ENCODE peak calls at places on chromosome 7, in four cellular contexts. K is HL-60, E is K562, D is GM12878. Z is an unnamed sample.

GRCh38 chr7:22147113-22147512 is 201.4 kb upstream of the CDCA7L start:
- DNase-seq in K (no peak), E (no peak), D (no peak), Z (peak)

GRCh38 chr7:2460188-2460587 is 16.0 kb downstream of the GRIFIN start:
- DNase-seq in K (no peak), E (no peak), D (no peak), Z (no peak)

GRCh38 chr7:134737561-134738353 is 41.7 kb upstream of the CALD1 start:
- DNase-seq in K (peak), E (no peak), D (peak), Z (peak)

GRCh38 chr7:101586078-101586941 is 42.8 kb downstream of the MYL10 start:
- DNase-seq in K (no peak), E (no peak), D (no peak), Z (no peak)

GRCh38 chr7:143299840-143300239 is 11.7 kb downstream of the CASP2 start:
- DNase-seq in K (peak), E (peak), D (no peak), Z (no peak)

GRCh38 chr7:155584763-155585531 is 38.6 kb upstream of the CNPY1 start:
- DNase-seq in K (peak), E (peak), D (no peak), Z (no peak)

GRCh38 chr7:1232103-1232466 is 587 bp upstream of the UNCX start:
- DNase-seq in K (no peak), E (no peak), D (no peak), Z (no peak)

GRCh38 chr7:30665449-30665848 is 16.8 kb downstream of the CRHR2 start:
- DNase-seq in K (no peak), E (no peak), D (no peak), Z (no peak)

GRCh38 chr7:19317461-19317860 is 172.2 kb upstream of the FERD3L start:
- DNase-seq in K (no peak), E (no peak), D (no peak), Z (no peak)

GRCh38 chr7:37921340-37921805 is 933 bp downstream of the EPDR1 start:
- DNase-seq in K (peak), E (peak), D (no peak), Z (no peak)

GRCh38 chr7:129949292-129950133 is 3.2 kb downstream of the UBE2H start:
- DNase-seq in K (no peak), E (no peak), D (peak), Z (no peak)

GRCh38 chr7:45998506-45998905 is 77.4 kb upstream of the IGFBP3 start:
- DNase-seq in K (no peak), E (no peak), D (no peak), Z (no peak)

GRCh38 chr7:2583798-2584580 is 25.2 kb downstream of the IQCE start:
- DNase-seq in K (no peak), E (no peak), D (no peak), Z (no peak)

GRCh38 chr7:41003031-41003925 is 699.6 kb downstream of the INHBA start:
- DNase-seq in K (peak), E (peak), D (peak), Z (no peak)

GRCh38 chr7:151876899-151877777 is at the start of gene PRKAG2:
- DNase-seq in K (peak), E (no peak), D (no peak), Z (peak)

DNA sequence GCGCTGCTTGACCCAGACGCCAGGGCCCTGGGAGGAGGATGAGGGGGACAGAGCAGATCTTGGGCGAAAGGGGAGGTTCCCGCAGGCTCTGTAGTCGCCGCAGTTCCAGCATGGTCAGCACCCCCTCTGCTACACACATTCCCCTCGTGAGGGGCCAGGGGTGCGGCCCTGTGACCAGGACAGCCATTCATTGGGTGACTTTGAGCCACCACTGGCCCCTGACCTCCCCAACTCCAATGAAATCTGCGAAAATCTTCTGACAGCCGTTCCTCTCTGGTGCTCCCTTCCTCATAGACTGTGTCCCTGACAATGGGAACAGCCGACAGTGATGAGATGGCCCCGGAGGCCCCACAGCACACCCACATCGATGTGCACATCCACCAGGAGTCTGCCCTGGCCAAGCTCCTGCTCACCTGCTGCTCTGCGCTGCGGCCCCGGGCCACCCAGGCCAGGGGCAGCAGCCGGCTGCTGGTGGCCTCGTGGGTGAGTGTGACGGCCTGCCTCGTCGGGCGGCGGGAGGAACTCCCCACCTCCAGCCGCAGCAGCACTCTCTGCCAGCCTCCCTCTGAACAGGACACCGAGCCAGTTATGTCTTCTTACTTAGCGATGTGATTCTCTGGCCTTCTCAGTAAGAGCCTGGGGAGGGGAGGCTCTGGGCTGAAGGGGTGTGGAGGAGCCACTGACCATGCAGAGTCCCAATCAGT is 825 bp downstream of the TMEM176A start:
- DNase-seq in K (no peak), E (no peak), D (no peak), Z (peak)
- TF ChIP-seq SPI1 in K (no peak), E (no peak), D (no peak), Z (no peak)

GRCh38 chr7:141754939-141755338 is 9.0 kb upstream of the TAS2R3 start:
- DNase-seq in K (peak), E (peak), D (no peak), Z (no peak)
- TF ChIP-seq SPI1 in K (no peak), E (no peak), D (no peak), Z (no peak)

DNA sequence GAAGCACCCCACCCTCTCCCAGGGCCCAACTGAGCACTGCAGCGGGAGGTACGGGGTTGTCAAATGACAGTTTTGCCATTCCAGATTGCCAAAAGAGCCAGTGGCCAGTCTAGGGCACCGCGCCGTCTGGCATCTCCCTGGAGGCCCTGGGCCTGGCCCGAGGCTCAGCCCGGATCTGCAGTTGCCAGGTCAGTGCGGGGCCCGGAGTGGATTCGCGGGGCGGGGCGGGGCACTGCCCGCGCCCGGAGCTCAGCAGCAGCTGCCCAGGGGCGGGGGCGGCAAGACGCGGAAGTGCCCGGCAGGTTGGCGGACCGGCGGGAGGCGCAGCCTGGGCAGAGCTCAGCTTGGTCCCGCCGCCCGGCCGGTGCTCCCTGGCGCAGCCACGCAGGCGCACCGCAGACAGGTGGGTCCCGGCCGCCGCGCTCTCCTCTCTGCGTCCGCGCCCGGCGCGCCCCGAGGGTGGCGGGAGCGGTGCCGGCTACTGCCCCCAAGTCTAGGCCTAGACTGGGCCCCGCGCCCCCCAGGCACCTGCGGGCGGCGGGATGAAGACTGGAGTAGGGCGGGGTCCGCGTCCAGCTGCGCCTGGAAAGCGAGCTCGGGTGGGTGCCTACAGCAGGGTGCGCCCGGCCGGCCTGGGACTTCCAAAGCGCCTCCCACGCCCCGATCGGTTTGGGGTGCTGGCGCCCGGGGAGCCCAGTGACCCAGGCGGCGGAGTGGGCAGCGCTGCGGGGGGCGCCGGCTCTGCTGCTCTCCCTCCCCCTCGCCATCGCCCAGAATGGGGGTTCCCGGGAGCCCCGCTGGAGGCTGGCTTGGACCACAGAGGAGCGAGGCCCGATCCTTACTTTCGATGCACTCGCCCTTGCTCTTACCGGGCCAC is at the start of gene IRF5:
- DNase-seq in K (peak), E (no peak), D (no peak), Z (no peak)
- TF ChIP-seq SPI1 in K (no peak), E (no peak), D (no peak), Z (peak)

GRCh38 chr7:113764401-113765035 is 154.3 kb downstream of the PPP1R3A start:
- DNase-seq in K (no peak), E (no peak), D (no peak), Z (no peak)

GRCh38 chr7:113774182-113774807 is 144.5 kb downstream of the PPP1R3A start:
- DNase-seq in K (peak), E (peak), D (no peak), Z (peak)

GRCh38 chr7:113770146-113770738 is 148.6 kb downstream of the PPP1R3A start:
- DNase-seq in K (no peak), E (no peak), D (no peak), Z (no peak)

GRCh38 chr7:113763226-113763625 is 155.6 kb downstream of the PPP1R3A start:
- DNase-seq in K (no peak), E (no peak), D (no peak), Z (no peak)

DNA sequence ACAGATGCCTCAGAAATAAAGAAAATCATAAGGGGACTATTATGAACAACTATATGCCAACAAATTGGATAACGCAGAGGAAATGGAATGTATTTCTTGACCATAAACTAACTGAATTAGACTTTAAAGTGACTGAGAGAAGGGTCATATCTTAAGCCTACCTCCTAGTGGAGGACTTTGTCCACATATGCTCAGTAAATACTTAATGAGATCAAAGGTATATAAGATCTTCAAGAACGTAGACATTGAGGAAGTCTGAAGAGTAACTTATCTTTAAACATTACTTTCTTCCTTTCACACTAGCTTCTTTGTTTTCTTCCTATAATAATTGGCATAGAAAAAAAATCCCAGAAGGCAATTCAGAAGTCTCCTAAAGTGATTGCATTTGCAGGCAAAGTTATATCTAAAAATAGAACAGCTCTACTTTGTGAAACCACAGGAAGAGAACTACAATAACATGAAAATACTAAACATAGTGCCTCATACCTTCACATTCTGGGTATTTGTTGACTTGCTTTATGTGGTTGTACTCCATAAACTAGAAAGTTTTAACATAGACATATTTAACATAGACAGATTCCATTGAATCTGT is 150.5 kb downstream of the PPP1R3A start:
- DNase-seq in K (no peak), E (no peak), D (no peak), Z (no peak)
- TF ChIP-seq SPI1 in K (no peak), E (no peak), D (no peak), Z (no peak)

GRCh38 chr7:79854621-79855020 is 280.0 kb upstream of the GNAI1 start:
- DNase-seq in K (no peak), E (no peak), D (no peak), Z (no peak)
- TF ChIP-seq SPI1 in K (no peak), E (no peak), D (no peak), Z (no peak)

DNA sequence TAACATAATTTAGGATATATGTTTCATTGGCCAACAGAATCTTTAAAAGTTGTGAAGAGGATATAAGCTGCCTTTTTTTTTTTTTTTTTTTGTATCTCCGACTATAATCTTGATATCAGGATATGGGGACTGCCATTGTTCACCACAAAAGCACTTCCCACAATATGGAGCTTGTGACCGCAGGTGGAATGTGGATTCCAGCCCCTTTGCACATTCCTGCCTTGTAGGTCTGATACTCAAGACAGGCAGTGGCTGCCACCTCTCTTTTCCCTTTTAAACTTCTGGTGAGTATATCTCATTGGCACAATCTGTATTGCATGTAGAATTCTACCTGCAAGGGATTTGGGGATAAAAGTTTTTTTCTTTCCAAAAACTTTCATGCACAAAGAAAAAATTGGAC is 272.7 kb upstream of the VWC2 start:
- DNase-seq in K (no peak), E (no peak), D (no peak), Z (no peak)
- TF ChIP-seq SPI1 in K (no peak), E (no peak), D (no peak), Z (no peak)

GRCh38 chr7:127504715-127505114 is 80.7 kb downstream of the GCC1 start:
- DNase-seq in K (peak), E (peak), D (no peak), Z (no peak)
- TF ChIP-seq SPI1 in K (no peak), E (peak), D (no peak), Z (no peak)

GRCh38 chr7:15498465-15498864 is 63.4 kb downstream of the AGMO start:
- DNase-seq in K (no peak), E (no peak), D (no peak), Z (no peak)

GRCh38 chr7:15490261-15490660 is 71.6 kb downstream of the AGMO start:
- DNase-seq in K (no peak), E (no peak), D (no peak), Z (no peak)

GRCh38 chr7:15489383-15489782 is 72.4 kb downstream of the AGMO start:
- DNase-seq in K (no peak), E (peak), D (no peak), Z (no peak)

GRCh38 chr7:15495170-15495569 is 66.6 kb downstream of the AGMO start:
- DNase-seq in K (no peak), E (no peak), D (no peak), Z (no peak)
- TF ChIP-seq SPI1 in K (no peak), E (no peak), D (no peak), Z (no peak)

GRCh38 chr7:13442226-13442625 is 547.2 kb downstream of the ETV1 start:
- DNase-seq in K (no peak), E (no peak), D (no peak), Z (no peak)
- TF ChIP-seq SPI1 in K (no peak), E (no peak), D (no peak), Z (no peak)

Z was measured in GM12891.